ENCODE peak calls at places on chromosomes 3 and 15, in ten cellular contexts. U, D, X, Z, G, N, Y, T, C and L are unnamed samples.

GRCh38 chr15:57183041-57183440 is 193.3 kb upstream of the CGNL1 start:
- DNase-seq in D (peak), G (no peak), N (no peak), T (no peak), Z (no peak), C (no peak), Y (peak), X (no peak), U (no peak), L (no peak)

GRCh38 chr3:114022145-114022544 is 34.2 kb downstream of the CCDC191 start:
- DNase-seq in X (no peak), Y (no peak), N (no peak), G (no peak), C (no peak), U (no peak), Z (no peak), T (no peak), D (no peak), L (no peak)

GRCh38 chr3:108590443-108590842 is 921 bp downstream of the DZIP3 start:
- DNase-seq in D (no peak), T (no peak), U (no peak), G (no peak), C (no peak), X (no peak), Y (peak), Z (no peak), N (peak), L (peak)

GRCh38 chr3:150286390-150287147 is 121.5 kb upstream of the TSC22D2 start:
- DNase-seq in G (peak), N (peak), Y (peak), Z (peak), X (peak), T (no peak), D (peak), U (no peak), C (peak), L (peak)

GRCh38 chr3:15299036-15299435 is 33.4 kb downstream of the SH3BP5 start:
- DNase-seq in T (no peak), N (peak), C (no peak), Y (no peak), G (no peak), D (no peak), X (no peak), U (no peak), Z (no peak), L (no peak)

GRCh38 chr15:38539008-38539343 is 25.6 kb downstream of the RASGRP1 start:
- DNase-seq in N (no peak), T (no peak), Z (no peak), U (no peak), G (no peak), X (no peak), C (no peak), Y (no peak), D (no peak), L (no peak)

GRCh38 chr3:140050977-140051957 is 116.3 kb downstream of the CLSTN2 start:
- DNase-seq in T (no peak), X (no peak), U (no peak), D (no peak), Y (no peak), G (peak), N (peak), Z (peak), C (peak), L (no peak)

GRCh38 chr3:10553586-10554235 is 48.3 kb upstream of the ATP2B2 start:
- DNase-seq in X (no peak), U (no peak), Z (peak), T (peak), Y (no peak), D (peak), N (no peak), G (no peak), C (peak), L (no peak)

GRCh38 chr15:96870510-96871039 is 540.1 kb downstream of the NR2F2 start:
- DNase-seq in D (no peak), G (no peak), U (no peak), X (no peak), C (peak), N (no peak), Z (no peak), Y (no peak), T (peak), L (no peak)

GRCh38 chr3:60424942-60425341 is 826.3 kb downstream of the FHIT start:
- DNase-seq in Y (no peak), C (peak), U (no peak), N (no peak), T (no peak), G (no peak), Z (no peak), X (no peak), D (no peak), L (no peak)

GRCh38 chr3:13288732-13289718 is 131.1 kb downstream of the NUP210 start:
- DNase-seq in D (no peak), U (no peak), N (no peak), T (no peak), X (no peak), G (no peak), C (no peak), Y (no peak), Z (peak), L (no peak)

GRCh38 chr15:43550527-43551363 is 33.3 kb downstream of the MAP1A start:
- DNase-seq in X (no peak), N (no peak), C (no peak), G (no peak), T (no peak), U (no peak), D (peak), Y (peak), Z (no peak), L (no peak)

GRCh38 chr3:157033001-157033400 is 126.9 kb downstream of the CCNL1 start:
- DNase-seq in X (no peak), G (no peak), Z (no peak), T (no peak), C (no peak), Y (no peak), U (no peak), D (no peak), N (no peak), L (no peak)

GRCh38 chr15:70892912-70893560 is 410 bp downstream of the LRRC49 start:
- DNase-seq in C (peak), X (peak), D (peak), T (no peak), N (no peak), U (no peak), Z (peak), G (no peak), Y (peak), L (peak)

GRCh38 chr15:39472661-39473657 is 107.9 kb upstream of the THBS1 start:
- DNase-seq in Y (peak), Z (peak), G (no peak), N (no peak), X (no peak), C (no peak), T (no peak), D (peak), U (no peak), L (no peak)

GRCh38 chr15:34620122-34620521 is 36.7 kb upstream of the GOLGA8B start:
- DNase-seq in G (peak), T (no peak), C (no peak), N (no peak), U (no peak), Y (no peak), X (no peak), D (no peak), Z (no peak), L (no peak)

GRCh38 chr3:117408811-117409210 is 699.2 kb downstream of the TUSC7 start:
- DNase-seq in N (no peak), D (peak), C (no peak), Y (peak), Z (no peak), U (no peak), T (no peak), X (no peak), G (no peak), L (no peak)

GRCh38 chr3:145678401-145678800 is 482.6 kb downstream of the PLOD2 start:
- DNase-seq in T (no peak), G (no peak), N (no peak), Y (peak), U (no peak), Z (peak), C (no peak), D (peak), X (no peak), L (no peak)

GRCh38 chr3:128572644-128573105 is 77.9 kb downstream of the RPN1 start:
- DNase-seq in U (no peak), X (no peak), G (no peak), Y (no peak), D (no peak), N (peak), T (no peak), Z (no peak), C (peak), L (peak)

GRCh38 chr3:142853270-142854163 is 35.4 kb downstream of the PCOLCE2 start:
- DNase-seq in U (no peak), Y (peak), Z (peak), G (no peak), D (peak), N (peak), X (peak), T (no peak), C (no peak), L (no peak)

GRCh38 chr3:146715176-146715575 is 110.0 kb upstream of the PLSCR5 start:
- DNase-seq in N (no peak), Y (peak), T (no peak), X (no peak), G (no peak), D (peak), C (no peak), U (no peak), Z (no peak), L (no peak)

GRCh38 chr3:18228060-18228459 is 197.1 kb downstream of the SATB1 start:
- DNase-seq in D (no peak), G (no peak), U (no peak), C (no peak), X (no peak), T (no peak), N (no peak), Z (no peak), Y (no peak), L (no peak)